ENCODE peak calls at places on chromosomes 3 and 15, in four cellular contexts. J is iPS-NIHi11, U is SHP77, S is BE2C. T is an unnamed sample.

GRCh38 chr3:8734137-8734878 is 706 bp downstream of the CAV3 start:
- DNase-seq in J (no peak), U (no peak), S (no peak), T (no peak)

GRCh38 chr3:29447946-29448632 is 167.2 kb downstream of the RBMS3 start:
- DNase-seq in J (no peak), U (no peak), S (no peak), T (no peak)

GRCh38 chr3:55658297-55659022 is 171.4 kb upstream of the WNT5A start:
- DNase-seq in J (no peak), U (no peak), S (no peak), T (no peak)

GRCh38 chr3:33980252-33980651 is 181.8 kb downstream of the PDCD6IP start:
- DNase-seq in J (peak), U (peak), S (no peak), T (no peak)

GRCh38 chr3:45551214-45552010 is 43.1 kb upstream of the LIMD1 start:
- DNase-seq in J (no peak), U (no peak), S (peak), T (peak)

GRCh38 chr3:81443948-81444347 is 317.5 kb downstream of the GBE1 start:
- DNase-seq in J (no peak), U (no peak), S (no peak), T (no peak)

GRCh38 chr15:35444557-35445204 is 101.3 kb downstream of the DPH6 start:
- DNase-seq in J (peak), U (peak), S (peak), T (no peak)

GRCh38 chr3:196320110-196320509 is 2.1 kb upstream of the DYNLT2B start:
- DNase-seq in J (no peak), U (no peak), S (no peak), T (no peak)

GRCh38 chr3:140186421-140186920 is 251.5 kb downstream of the CLSTN2 start:
- DNase-seq in J (no peak), U (peak), S (peak), T (no peak)

GRCh38 chr15:68995754-68996141 is 18.7 kb upstream of the NOX5 start:
- DNase-seq in J (no peak), U (no peak), S (no peak), T (no peak)

GRCh38 chr15:63401078-63401477 is 19.4 kb upstream of the CA12 start:
- DNase-seq in J (no peak), U (no peak), S (no peak), T (no peak)

GRCh38 chr3:4979401-4980228 is at the start of gene BHLHE40:
- DNase-seq in J (peak), U (no peak), S (no peak), T (peak)

GRCh38 chr3:126616931-126617330 is 38.0 kb downstream of the TXNRD3 start:
- DNase-seq in J (no peak), U (no peak), S (no peak), T (no peak)

GRCh38 chr3:61877359-61877770 is 316.0 kb downstream of the PTPRG start:
- DNase-seq in J (no peak), U (no peak), S (no peak), T (no peak)

GRCh38 chr3:154615451-154615850 is 185.5 kb upstream of the GPR149 start:
- DNase-seq in J (no peak), U (no peak), S (no peak), T (no peak)

GRCh38 chr3:124529826-124530571 is 200.3 kb upstream of the UMPS start:
- DNase-seq in J (peak), U (no peak), S (no peak), T (no peak)

GRCh38 chr3:58386966-58387365 is 46.7 kb downstream of the PDHB start:
- DNase-seq in J (no peak), U (no peak), S (no peak), T (no peak)

GRCh38 chr3:47850062-47850802 is 47.3 kb downstream of the DHX30 start:
- DNase-seq in J (peak), U (no peak), S (peak), T (no peak)

GRCh38 chr15:58038426-58039106 is 26.9 kb downstream of the ALDH1A2 start:
- DNase-seq in J (peak), U (peak), S (no peak), T (no peak)

GRCh38 chr3:8529197-8529637 is 27.6 kb downstream of the LMCD1 start:
- DNase-seq in J (no peak), U (no peak), S (peak), T (no peak)

GRCh38 chr15:67175643-67176071 is 78.8 kb downstream of the AAGAB start:
- DNase-seq in J (no peak), U (no peak), S (no peak), T (no peak)

GRCh38 chr3:8895829-8896228 is 67.4 kb downstream of the RAD18 start:
- DNase-seq in J (no peak), U (no peak), S (no peak), T (no peak)

GRCh38 chr15:68558318-68559305 is 20.2 kb upstream of the CORO2B start:
- DNase-seq in J (peak), U (no peak), S (no peak), T (peak)

GRCh38 chr3:39784922-39785321 is 24.5 kb upstream of the MYRIP start:
- DNase-seq in J (no peak), U (no peak), S (no peak), T (no peak)

GRCh38 chr3:172138031-172138538 is 98.7 kb downstream of the FNDC3B start:
- DNase-seq in J (no peak), U (no peak), S (no peak), T (no peak)

GRCh38 chr3:189566550-189566949 is 64.6 kb upstream of the TP63 start:
- DNase-seq in J (no peak), U (no peak), S (no peak), T (no peak)

GRCh38 chr15:60941448-60941847 is 287.7 kb downstream of the RORA start:
- DNase-seq in J (no peak), U (no peak), S (no peak), T (no peak)

GRCh38 chr3:105429034-105429762 is 62.5 kb downstream of the ALCAM start:
- DNase-seq in J (no peak), U (peak), S (no peak), T (no peak)

GRCh38 chr15:77025941-77026411 is 31.1 kb downstream of the PSTPIP1 start:
- DNase-seq in J (no peak), U (no peak), S (no peak), T (no peak)

GRCh38 chr15:100721758-100722550 is 119.6 kb downstream of the ASB7 start:
- DNase-seq in J (peak), U (peak), S (no peak), T (no peak)

GRCh38 chr15:86444527-86444926 is 364.9 kb downstream of the AGBL1 start:
- DNase-seq in J (peak), U (no peak), S (no peak), T (no peak)

GRCh38 chr15:36970522-36970921 is 129.8 kb downstream of the MEIS2 start:
- DNase-seq in J (no peak), U (peak), S (no peak), T (no peak)

GRCh38 chr15:69313437-69314000 is 14.8 kb downstream of the PAQR5 start:
- DNase-seq in J (no peak), U (no peak), S (no peak), T (no peak)

GRCh38 chr15:51754267-51754666 is 2.9 kb downstream of the TMOD2 start:
- DNase-seq in J (no peak), U (no peak), S (no peak), T (no peak)

GRCh38 chr3:51637941-51638471 is 33.0 kb upstream of the TEX264 start:
- DNase-seq in J (peak), U (peak), S (peak), T (peak)

T was measured in glutamatergic neuron.